ENCODE peak calls at places on chromosomes 12 and 14, in seven cellular contexts. R, L, Q, F, J, D and W are unnamed samples.

GRCh38 chr14:43172899-43173548 is 1334.1 kb downstream of the FSCB start:
- DNase-seq in F (no peak), Q (no peak), R (no peak), J (no peak), D (no peak), L (no peak), W (no peak)

GRCh38 chr12:129719426-129719825 is 184.4 kb downstream of the TMEM132D start:
- DNase-seq in J (no peak), D (no peak), R (no peak), Q (no peak), F (no peak), L (no peak), W (no peak)

GRCh38 chr14:56514663-56515371 is 64.8 kb upstream of the TMEM260 start:
- DNase-seq in F (no peak), L (no peak), J (peak; percentile 90), R (no peak), D (no peak), Q (peak; percentile 23), W (no peak)

GRCh38 chr12:109448707-109449390 is 28.3 kb downstream of the KCTD10 start:
- DNase-seq in Q (no peak), J (no peak), L (no peak), D (no peak), R (peak; percentile 42), F (no peak), W (no peak)

GRCh38 chr14:30443368-30444007 is 115.5 kb upstream of the G2E3 start:
- DNase-seq in D (peak; percentile 49), F (no peak), L (no peak), Q (peak; percentile 66), J (peak; percentile 63), R (no peak), W (no peak)

GRCh38 chr12:97939141-97939540 is 476.5 kb downstream of the RMST start:
- DNase-seq in Q (no peak), F (no peak), R (no peak), D (no peak), L (no peak), J (no peak), W (no peak)

GRCh38 chr14:100065161-100065871 is at the start of gene EVL:
- DNase-seq in J (no peak), R (peak; percentile 71), D (no peak), Q (no peak), L (no peak), F (peak; percentile 59), W (no peak)

GRCh38 chr12:10140001-10140400 is 10.0 kb upstream of the CLEC7A start:
- DNase-seq in Q (peak; percentile 77), F (peak; percentile 33), J (peak; percentile 61), R (no peak), D (peak; percentile 75), L (no peak), W (no peak)

GRCh38 chr14:104277416-104278213 is 139.2 kb downstream of the KIF26A start:
- DNase-seq in Q (no peak), D (no peak), L (no peak), R (peak; percentile 4), F (peak; percentile 4), J (no peak), W (no peak)

GRCh38 chr14:102986810-102987579 is 64.5 kb downstream of the AMN start:
- DNase-seq in R (no peak), L (no peak), D (peak; percentile 99), J (peak; percentile 81), Q (peak; percentile 84), F (no peak), W (no peak)

GRCh38 chr12:130633771-130634170 is 82.3 kb downstream of the RIMBP2 start:
- DNase-seq in J (no peak), D (peak; percentile 7), F (no peak), L (no peak), Q (no peak), R (peak; percentile 46), W (no peak)

GRCh38 chr12:112130461-112130998 is 5.2 kb downstream of the TRAFD1 start:
- DNase-seq in F (no peak), J (no peak), R (no peak), L (no peak), Q (peak; percentile 41), D (no peak), W (no peak)

GRCh38 chr14:37858733-37859132 is 263.3 kb downstream of the TTC6 start:
- DNase-seq in R (no peak), L (no peak), F (no peak), Q (no peak), D (no peak), J (no peak), W (no peak)

GRCh38 chr14:37857774-37858266 is 262.4 kb downstream of the TTC6 start:
- DNase-seq in F (no peak), J (no peak), R (no peak), D (no peak), L (no peak), Q (no peak), W (no peak)

GRCh38 chr14:37862263-37862662 is 266.8 kb downstream of the TTC6 start:
- DNase-seq in Q (no peak), J (no peak), F (no peak), L (no peak), R (no peak), D (no peak), W (no peak)

GRCh38 chr14:37864128-37864527 is 268.7 kb downstream of the TTC6 start:
- DNase-seq in R (no peak), J (no peak), L (no peak), F (no peak), D (no peak), Q (no peak), W (no peak)

GRCh38 chr14:37859177-37859576 is 263.7 kb downstream of the TTC6 start:
- DNase-seq in D (no peak), R (no peak), Q (no peak), L (no peak), F (no peak), J (no peak), W (no peak)
- TF ChIP-seq CTCF in D (no peak), R (no peak), Q (no peak), L (no peak), F (no peak), J (no peak), W (no peak)

GRCh38 chr14:50856660-50857059 is 15.2 kb upstream of the ABHD12B start:
- DNase-seq in F (no peak), D (no peak), R (no peak), Q (no peak), J (no peak), L (no peak), W (no peak)

GRCh38 chr14:50860478-50861086 is 11.3 kb upstream of the ABHD12B start:
- DNase-seq in D (peak; percentile 79), F (peak; percentile 78), J (peak; percentile 83), R (peak; percentile 88), Q (peak; percentile 81), L (no peak), W (peak; percentile 25)

GRCh38 chr14:50862171-50862570 is 9.7 kb upstream of the ABHD12B start:
- DNase-seq in J (no peak), Q (peak; percentile 58), L (no peak), F (no peak), R (no peak), D (no peak), W (no peak)

GRCh38 chr14:50855558-50855957 is 16.3 kb upstream of the ABHD12B start:
- DNase-seq in J (no peak), Q (peak; percentile 33), L (no peak), D (no peak), R (no peak), F (no peak), W (no peak)

DNA sequence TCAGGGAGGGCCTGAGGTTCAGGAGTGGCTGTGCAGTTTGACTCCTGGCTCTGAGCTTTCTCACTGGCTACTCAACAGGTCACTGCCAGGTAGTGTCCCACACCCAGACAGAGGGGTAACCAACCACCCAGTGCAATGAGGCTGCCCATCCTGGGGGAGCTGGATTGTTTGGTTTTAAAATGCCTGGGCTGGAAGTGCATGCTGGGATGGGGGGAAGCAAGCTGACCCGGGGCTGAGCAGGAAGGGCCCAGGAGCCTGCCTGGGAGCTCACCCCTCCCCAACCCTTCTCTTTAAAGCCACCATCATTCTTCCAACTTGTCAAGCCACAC is 12.6 kb upstream of the ABHD12B start:
- DNase-seq in J (no peak), F (no peak), Q (no peak), L (no peak), D (no peak), R (no peak), W (no peak)
- H3K4me3 ChIP-seq in J (peak overlapping the region; percentile 55), F (peak overlapping the region; percentile 51), Q (peak overlapping the region; percentile 75), L (peak overlapping the region; percentile 57), D (no peak overlapping the region), R (no peak overlapping the region), W (no peak overlapping the region)

DNA sequence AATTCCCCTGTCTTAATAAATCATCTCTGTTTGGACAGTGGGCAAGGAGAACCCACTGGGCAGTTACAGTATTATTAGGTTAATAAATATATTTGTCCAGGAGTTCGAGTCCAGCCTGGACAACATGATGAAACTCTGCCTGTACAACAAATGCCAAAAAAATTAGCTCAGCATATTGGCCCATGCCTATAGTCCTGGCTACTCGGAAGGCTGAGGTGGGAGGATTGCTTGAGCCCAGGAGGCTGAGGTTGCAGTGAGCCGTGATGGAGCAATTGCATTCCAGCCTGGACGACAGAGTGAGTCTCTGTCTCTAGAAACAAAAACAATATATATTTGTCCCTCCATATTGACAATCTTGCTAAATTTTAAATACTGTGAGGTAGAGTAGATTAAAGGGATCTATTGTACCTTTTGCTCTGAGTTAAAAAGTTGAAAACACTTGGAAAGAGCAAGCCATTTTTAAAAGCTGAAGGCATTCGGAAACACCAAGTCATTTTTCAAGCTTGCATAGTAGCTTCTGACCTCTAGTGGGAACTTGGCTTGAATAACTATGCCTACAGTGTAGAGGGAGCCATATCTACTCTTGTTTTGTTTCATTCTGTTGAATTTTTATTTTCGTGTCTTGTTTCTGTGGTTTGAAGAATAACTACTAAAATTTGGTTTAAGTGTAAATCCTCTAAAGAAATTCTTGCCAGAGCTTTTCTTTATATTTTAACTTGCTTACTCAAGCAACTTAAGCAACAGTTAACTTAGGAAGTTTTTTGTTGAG is 14.6 kb upstream of the EEA1 start:
- DNase-seq in Q (peak; percentile 60), F (no peak), L (no peak), D (no peak), R (no peak), J (peak; percentile 60), W (no peak)
- TF ChIP-seq CTCF in Q (no peak), F (peak; percentile 14), L (no peak), D (peak; percentile 4), R (no peak), J (peak; percentile 35), W (no peak)

GRCh38 chr14:45185110-45185814 is 49.5 kb downstream of the FANCM start:
- DNase-seq in R (no peak), J (peak; percentile 43), D (peak; percentile 23), F (no peak), Q (peak; percentile 39), L (no peak), W (no peak)

GRCh38 chr14:45181329-45181728 is 45.6 kb downstream of the FANCM start:
- DNase-seq in J (no peak), Q (no peak), D (peak; percentile 6), L (no peak), F (no peak), R (no peak), W (no peak)

GRCh38 chr14:45177081-45177480 is 41.4 kb downstream of the FANCM start:
- DNase-seq in R (no peak), J (peak; percentile 93), D (peak; percentile 92), Q (peak; percentile 97), F (no peak), L (peak; percentile 75), W (no peak)

DNA sequence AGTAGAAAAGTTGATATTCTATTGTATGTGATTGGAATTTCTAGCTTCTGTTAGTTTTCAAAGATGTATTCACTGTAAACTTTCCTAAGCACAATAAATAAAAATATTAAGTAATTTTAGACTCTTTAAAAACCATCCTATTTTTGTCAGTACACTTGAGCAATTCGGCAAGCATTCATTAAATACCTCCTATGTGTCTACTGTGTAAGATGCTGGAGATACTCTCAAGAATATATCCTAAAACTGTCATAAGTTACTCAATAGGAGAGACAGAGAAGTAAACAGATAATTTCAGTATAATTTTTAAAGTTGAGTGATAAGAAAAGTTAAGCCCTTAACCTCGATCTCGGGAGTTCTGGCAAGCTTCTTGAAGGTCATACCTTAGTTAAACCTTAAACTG is 46.1 kb downstream of the FANCM start:
- DNase-seq in Q (no peak), F (no peak), J (no peak), R (no peak), D (no peak), L (no peak), W (no peak)
- H3K4me3 ChIP-seq in Q (no peak overlapping the region), F (no peak overlapping the region), J (no peak overlapping the region), R (no peak overlapping the region), D (no peak overlapping the region), L (no peak overlapping the region), W (no peak overlapping the region)